ENCODE peak calls at places on chromosomes 6 and 20, in four cellular contexts. X is naive thymus-derived CD4-positive, alpha-beta T cell; E is left ventricle myocardium inferior; D is GM06990. B is an unnamed sample.

GRCh38 chr6:82365011-82365751 is 1.6 kb downstream of the TPBG start:
- DNase-seq in D (peak; percentile 56), X (no peak), E (no peak), B (no peak)

GRCh38 chr20:41030536-41031242 is 2.1 kb downstream of the TOP1 start:
- DNase-seq in X (no peak), E (no peak), D (no peak), B (no peak)

GRCh38 chr6:90701146-90701781 is 114.4 kb upstream of the MAP3K7 start:
- DNase-seq in E (no peak), X (no peak), D (no peak), B (no peak)

GRCh38 chr6:118398066-118398465 is 150.0 kb upstream of the PLN start:
- DNase-seq in X (no peak), E (no peak), D (no peak), B (no peak)

GRCh38 chr6:156250593-156250992 is 526.6 kb upstream of the ARID1B start:
- DNase-seq in D (no peak), X (no peak), E (no peak), B (no peak)

GRCh38 chr6:34172961-34173775 is 27.3 kb upstream of the GRM4 start:
- DNase-seq in X (no peak), D (no peak), E (no peak), B (no peak)

GRCh38 chr6:145953200-145953599 is 11.0 kb downstream of the SHPRH start:
- DNase-seq in E (no peak), D (no peak), X (no peak), B (no peak)

GRCh38 chr6:23823421-23823820 is 302.6 kb upstream of the NRSN1 start:
- DNase-seq in E (no peak), X (no peak), D (no peak), B (no peak)

GRCh38 chr20:33914871-33915270 is 78.8 kb upstream of the RALY start:
- DNase-seq in X (peak; percentile 67), D (no peak), E (no peak), B (no peak)

GRCh38 chr6:153090241-153090930 is 40.7 kb downstream of the RGS17 start:
- DNase-seq in E (no peak), D (no peak), X (no peak), B (peak; percentile 42)

GRCh38 chr6:33197431-33198048 is 2.9 kb downstream of the RXRB start:
- DNase-seq in X (peak; percentile 65), D (peak; percentile 40), E (no peak), B (peak; percentile 45)

GRCh38 chr6:145547596-145548325 is 187.6 kb downstream of the EPM2A start:
- DNase-seq in X (no peak), D (no peak), E (no peak), B (no peak)

GRCh38 chr6:81634155-81634880 is 118.2 kb downstream of the TENT5A start:
- DNase-seq in D (no peak), E (no peak), X (no peak), B (no peak)

GRCh38 chr6:167047554-167047953 is 48.4 kb downstream of the CEP43 start:
- DNase-seq in D (peak; percentile 56), X (peak; percentile 41), E (no peak), B (no peak)

GRCh38 chr6:6569768-6570167 is 18.8 kb upstream of the LY86 start:
- DNase-seq in X (no peak), D (no peak), E (no peak), B (no peak)

GRCh38 chr6:132279592-132280139 is 121.6 kb downstream of the MOXD1 start:
- DNase-seq in E (peak; percentile 57), X (peak; percentile 79), D (peak; percentile 47), B (peak; percentile 21)

GRCh38 chr20:62921119-62921687 is 5.1 kb downstream of the DIDO1 start:
- DNase-seq in E (no peak), X (peak; percentile 64), D (no peak), B (no peak)

GRCh38 chr20:44495802-44496481 is 20.3 kb downstream of the TTPAL start:
- DNase-seq in E (no peak), D (no peak), X (no peak), B (peak; percentile 51)

GRCh38 chr6:12102350-12102749 is 90.2 kb downstream of the HIVEP1 start:
- DNase-seq in X (no peak), E (no peak), D (no peak), B (no peak)

GRCh38 chr6:65671922-65672321 is 35.1 kb downstream of the EYS start:
- DNase-seq in E (no peak), X (no peak), D (no peak), B (no peak)

GRCh38 chr20:61649105-61649878 is 397.2 kb downstream of the CDH4 start:
- DNase-seq in X (no peak), D (no peak), E (no peak), B (no peak)

GRCh38 chr6:45640081-45640491 is 262.4 kb upstream of the SUPT3H start:
- DNase-seq in E (no peak), X (no peak), D (no peak), B (no peak)

GRCh38 chr6:35663447-35664235 is 25.1 kb downstream of the FKBP5 start:
- DNase-seq in D (no peak), X (peak; percentile 45), E (no peak), B (no peak)

GRCh38 chr6:87436435-87436834 is 28.7 kb downstream of the CFAP206 start:
- DNase-seq in D (no peak), X (peak; percentile 50), E (no peak), B (peak; percentile 39)

GRCh38 chr6:98924647-98925046 is 23.1 kb downstream of the FBXL4 start:
- DNase-seq in E (peak; percentile 56), D (no peak), X (no peak), B (no peak)

GRCh38 chr6:17226766-17227338 is 54.3 kb upstream of the RBM24 start:
- DNase-seq in D (no peak), E (no peak), X (no peak), B (no peak)

GRCh38 chr6:72140795-72141194 is 254.4 kb downstream of the RIMS1 start:
- DNase-seq in D (no peak), X (no peak), E (no peak), B (no peak)

GRCh38 chr6:168525114-168525513 is 84.1 kb downstream of the SMOC2 start:
- DNase-seq in X (no peak), E (no peak), D (no peak), B (no peak)

GRCh38 chr6:35327349-35328027 is 14.9 kb upstream of the PPARD start:
- DNase-seq in X (peak; percentile 81), E (peak; percentile 51), D (peak; percentile 28), B (no peak)

GRCh38 chr6:2807342-2808090 is 34.1 kb downstream of the SERPINB1 start:
- DNase-seq in D (no peak), X (no peak), E (no peak), B (no peak)

GRCh38 chr6:5950448-5950847 is 56.3 kb downstream of the NRN1 start:
- DNase-seq in E (no peak), X (no peak), D (peak; percentile 5), B (no peak)

GRCh38 chr6:157272866-157273755 is 50.2 kb downstream of the TMEM242 start:
- DNase-seq in X (peak; percentile 51), E (no peak), D (no peak), B (no peak)

GRCh38 chr6:9511157-9511556 is 903.7 kb downstream of the TFAP2A start:
- DNase-seq in X (no peak), E (no peak), D (no peak), B (no peak)

GRCh38 chr6:22295145-22295544 is 1.7 kb downstream of the PRL start:
- DNase-seq in X (no peak), E (no peak), D (no peak), B (no peak)

GRCh38 chr6:152004036-152004566 is 196.6 kb downstream of the ESR1 start:
- DNase-seq in X (no peak), D (no peak), E (no peak), B (peak; percentile 55)

DNA sequence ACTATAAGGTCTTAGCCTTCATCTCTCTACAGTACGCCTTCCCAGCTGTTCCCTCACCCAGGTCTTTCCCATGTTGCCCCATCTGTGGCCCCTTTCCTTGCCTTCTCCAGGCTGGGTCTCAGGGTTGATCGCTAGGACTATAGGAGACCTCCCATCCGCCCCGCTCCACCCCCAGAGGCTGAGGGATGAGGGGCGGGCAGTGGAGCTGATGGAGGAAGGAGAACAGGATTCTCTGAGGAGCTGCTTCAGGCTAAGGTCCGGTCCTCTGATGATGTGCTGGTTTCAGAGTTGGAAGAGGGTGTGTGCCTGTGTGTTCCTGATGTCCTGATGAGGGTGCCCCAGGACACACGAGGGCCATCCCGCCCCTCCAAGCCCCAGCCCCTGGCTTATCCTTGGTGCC is 154.8 kb upstream of the QKI start:
- DNase-seq in E (no peak), X (no peak), D (no peak), B (no peak)
- H3K4me3 ChIP-seq in E (peak overlapping the region; percentile 52), X (no peak overlapping the region), D (no peak overlapping the region), B (no peak overlapping the region)

GRCh38 chr6:41027799-41028617 is 11.0 kb downstream of the UNC5CL start:
- DNase-seq in D (peak; percentile 83), X (peak; percentile 70), E (peak; percentile 89), B (no peak)

GRCh38 chr6:41025966-41026365 is 13.1 kb downstream of the UNC5CL start:
- DNase-seq in X (no peak), D (no peak), E (no peak), B (no peak)

GRCh38 chr6:41027251-41027650 is 11.8 kb downstream of the UNC5CL start:
- DNase-seq in E (no peak), D (no peak), X (no peak), B (no peak)

GRCh38 chr6:41032830-41033229 is 6.2 kb downstream of the UNC5CL start:
- DNase-seq in X (no peak), E (no peak), D (no peak), B (no peak)

DNA sequence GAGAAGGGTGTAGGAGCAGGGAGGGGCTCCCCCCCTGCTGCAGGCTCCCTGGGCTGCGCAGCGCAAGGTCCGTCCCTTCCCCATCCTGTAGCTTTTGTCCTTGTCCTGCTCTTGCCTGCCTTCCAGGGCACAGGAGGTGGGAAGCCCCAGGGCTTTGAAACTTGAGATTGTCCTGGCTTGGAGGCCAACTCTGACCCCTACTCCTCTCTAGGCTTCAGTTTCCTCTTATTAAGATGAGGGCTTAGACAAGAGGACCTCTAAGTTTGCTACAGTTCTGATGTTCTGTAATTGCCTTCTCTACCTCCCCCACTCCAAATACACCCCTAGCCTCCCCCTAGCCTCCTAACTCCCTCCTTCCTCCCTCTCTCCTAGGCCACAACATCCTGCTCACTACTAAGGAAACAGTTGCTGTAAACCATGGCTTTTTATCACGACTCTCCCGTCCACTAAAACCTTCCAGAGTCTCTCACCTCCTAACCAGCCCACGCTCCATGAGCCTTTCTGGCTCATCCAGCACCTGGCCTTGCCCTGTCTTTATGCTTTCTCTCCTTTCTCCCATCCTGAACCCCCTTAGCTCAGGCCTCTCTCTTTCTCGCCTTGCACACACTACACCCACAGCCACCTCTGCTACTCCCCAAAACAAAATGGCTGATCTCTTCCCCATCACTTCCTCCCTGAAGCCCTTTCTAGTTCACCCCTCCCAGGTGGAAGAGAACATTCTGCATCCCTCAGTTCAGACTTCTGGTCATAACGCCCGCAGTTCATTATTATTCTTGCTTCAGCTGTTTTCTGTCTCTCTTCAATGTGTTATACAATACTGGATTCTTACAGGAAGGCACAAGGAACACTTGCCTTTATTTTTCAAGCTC is 10.2 kb downstream of the UNC5CL start:
- DNase-seq in D (no peak), X (peak; percentile 5), E (no peak), B (no peak)
- H3K4me3 ChIP-seq in D (peak overlapping the region; percentile 60), X (peak overlapping the region; percentile 70), E (peak overlapping the region; percentile 69), B (peak overlapping the region; percentile 53)

DNA sequence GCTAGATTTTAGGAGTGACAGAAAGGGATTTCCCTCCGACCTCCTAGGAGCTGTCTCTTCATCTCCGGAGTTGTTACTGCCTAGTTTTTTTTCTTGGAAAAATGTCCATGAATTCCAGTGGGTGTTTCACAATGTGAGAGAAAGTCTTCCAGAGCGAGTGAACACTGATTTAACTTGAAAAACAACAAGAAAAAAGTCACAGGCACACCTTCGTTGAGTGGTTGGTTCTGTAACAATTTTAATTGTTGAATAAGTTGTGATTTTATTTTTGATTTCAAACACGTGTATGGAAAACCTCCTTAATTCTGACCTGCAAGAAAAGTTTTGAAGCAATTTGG is 2.9 kb downstream of the TFAP2C start:
- DNase-seq in X (no peak), D (no peak), E (no peak), B (no peak)
- H3K4me3 ChIP-seq in X (no peak overlapping the region), D (no peak overlapping the region), E (no peak overlapping the region), B (no peak overlapping the region)

GRCh38 chr6:150299873-150300485 is 68.8 kb upstream of the IYD start:
- DNase-seq in E (peak; percentile 27), X (no peak), D (no peak), B (no peak)
- H3K4me3 ChIP-seq in E (no peak overlapping the region), X (no peak overlapping the region), D (no peak overlapping the region), B (no peak overlapping the region)

B was measured in retinal pigment epithelial cell.